ENCODE peak calls at places on chromosome 1, in six cellular contexts. J is HCEC 1CT, K is AG08396, F is adrenal gland, R is HTR-8/SVneo, Y is HT1080. I is an unnamed sample.

GRCh38 chr1:14296795-14297194 is 301.7 kb upstream of the KAZN start:
- DNase-seq in F (no peak), J (no peak), Y (peak), K (no peak), R (no peak), I (peak)

GRCh38 chr1:91501527-91501859 is 842 bp downstream of the CDC7 start:
- DNase-seq in Y (no peak), F (peak), J (peak), K (peak), R (peak), I (peak)

GRCh38 chr1:201358596-201358995 is 18.9 kb downstream of the TNNT2 start:
- DNase-seq in J (peak), F (no peak), Y (peak), K (no peak), R (no peak), I (peak)

GRCh38 chr1:32971576-32971975 is 7.0 kb upstream of the RNF19B start:
- DNase-seq in K (no peak), Y (no peak), J (no peak), R (no peak), F (no peak), I (no peak)

GRCh38 chr1:11550664-11551283 is 71.8 kb downstream of the DISP3 start:
- DNase-seq in F (peak), J (peak), R (peak), Y (peak), K (peak), I (peak)

GRCh38 chr1:228318823-228319241 is 87.8 kb downstream of the TRIM11 start:
- DNase-seq in F (no peak), R (no peak), K (no peak), Y (no peak), J (no peak), I (no peak)

GRCh38 chr1:7853341-7854026 is 619 bp upstream of the UTS2 start:
- DNase-seq in Y (no peak), F (no peak), J (no peak), R (no peak), K (no peak), I (no peak)

GRCh38 chr1:155086182-155086741 is 7.6 kb downstream of the EFNA3 start:
- DNase-seq in J (peak), Y (peak), R (peak), K (peak), F (peak), I (peak)

I was measured in fibroblast of the aortic adventitia.